ENCODE peak calls at places on chromosome 14, in seven cellular contexts. G is A673, J is left ventricle myocardium inferior, R is HL-60, E is breast epithelium, Q is left lung, W is OCI-LY7. Y is an unnamed sample.

GRCh38 chr14:54366726-54367707 is 29.8 kb upstream of the CDKN3 start:
- DNase-seq in G (peak), J (no peak), R (no peak), E (peak), Q (no peak), W (peak), Y (no peak)

GRCh38 chr14:79248771-79249170 is 962.5 kb downstream of the DIO2 start:
- DNase-seq in G (no peak), J (no peak), R (no peak), E (no peak), Q (no peak), W (no peak), Y (no peak)

GRCh38 chr14:54503476-54503875 is 6.2 kb upstream of the CGRRF1 start:
- DNase-seq in G (peak), J (no peak), R (no peak), E (no peak), Q (no peak), W (peak), Y (no peak)

GRCh38 chr14:20434701-20435453 is 1.1 kb downstream of the KLHL33 start:
- DNase-seq in G (no peak), J (peak), R (no peak), E (no peak), Q (peak), W (no peak), Y (no peak)

GRCh38 chr14:95045836-95046430 is 111.4 kb downstream of the DICER1 start:
- DNase-seq in G (no peak), J (no peak), R (no peak), E (peak), Q (no peak), W (no peak), Y (peak)

GRCh38 chr14:83535396-83535906 is 1994.5 kb upstream of the FLRT2 start:
- DNase-seq in G (no peak), J (no peak), R (no peak), E (no peak), Q (no peak), W (no peak), Y (no peak)

GRCh38 chr14:89440997-89441909 is 24.2 kb upstream of the FOXN3 start:
- DNase-seq in G (no peak), J (no peak), R (no peak), E (no peak), Q (no peak), W (no peak), Y (peak)

GRCh38 chr14:101729382-101729781 is 32.1 kb upstream of the PPP2R5C start:
- DNase-seq in G (no peak), J (no peak), R (no peak), E (no peak), Q (no peak), W (no peak), Y (no peak)

GRCh38 chr14:49461529-49462401 is 124.4 kb downstream of the RPS29 start:
- DNase-seq in G (peak), J (no peak), R (peak), E (no peak), Q (no peak), W (peak), Y (no peak)

GRCh38 chr14:75295061-75295461 is 16.4 kb downstream of the FOS start:
- DNase-seq in G (peak), J (peak), R (no peak), E (peak), Q (peak), W (no peak), Y (no peak)

GRCh38 chr14:58362798-58363412 is 32.8 kb upstream of the TOMM20L start:
- DNase-seq in G (peak), J (no peak), R (peak), E (no peak), Q (no peak), W (peak), Y (no peak)

GRCh38 chr14:51630987-51631386 is 20.7 kb upstream of the FRMD6 start:
- DNase-seq in G (no peak), J (no peak), R (no peak), E (no peak), Q (no peak), W (no peak), Y (no peak)

GRCh38 chr14:87992349-87992719 is 648 bp downstream of the GALC start:
- DNase-seq in G (peak), J (no peak), R (no peak), E (no peak), Q (no peak), W (no peak), Y (no peak)

GRCh38 chr14:52314521-52315354 is 626 bp downstream of the PTGER2 start:
- DNase-seq in G (peak), J (peak), R (no peak), E (no peak), Q (peak), W (no peak), Y (no peak)

GRCh38 chr14:31543969-31544799 is 17.0 kb upstream of the NUBPL start:
- DNase-seq in G (no peak), J (no peak), R (no peak), E (no peak), Q (no peak), W (peak), Y (no peak)

GRCh38 chr14:104739026-104739425 is 13.9 kb upstream of the SIVA1 start:
- DNase-seq in G (no peak), J (no peak), R (no peak), E (no peak), Q (peak), W (no peak), Y (no peak)

GRCh38 chr14:77988966-77989365 is 181.2 kb upstream of the NRXN3 start:
- DNase-seq in G (no peak), J (peak), R (no peak), E (no peak), Q (no peak), W (no peak), Y (no peak)

GRCh38 chr14:105091335-105092123 is 26.3 kb upstream of the GPR132 start:
- DNase-seq in G (no peak), J (peak), R (no peak), E (peak), Q (peak), W (no peak), Y (peak)

GRCh38 chr14:104514156-104514848 is 65.3 kb upstream of the C14orf180 start:
- DNase-seq in G (no peak), J (peak), R (no peak), E (no peak), Q (no peak), W (no peak), Y (no peak)

GRCh38 chr14:19800282-19801117 is 3.1 kb upstream of the OR4N2 start:
- DNase-seq in G (no peak), J (no peak), R (no peak), E (no peak), Q (peak), W (no peak), Y (peak)

GRCh38 chr14:100140452-100141132 is 18.9 kb downstream of the DEGS2 start:
- DNase-seq in G (no peak), J (no peak), R (peak), E (no peak), Q (peak), W (no peak), Y (no peak)
- TF ChIP-seq CTCF in G (no peak), J (no peak), R (peak), E (no peak), Q (peak), W (peak), Y (peak)

GRCh38 chr14:22412936-22413411 is 176.1 kb downstream of the DAD1 start:
- DNase-seq in G (peak), J (no peak), R (no peak), E (no peak), Q (no peak), W (no peak), Y (no peak)
- TF ChIP-seq CTCF in G (peak), J (no peak), R (no peak), E (no peak), Q (no peak), W (no peak), Y (no peak)

GRCh38 chr14:100020623-100021022 is 44.6 kb upstream of the EVL start:
- DNase-seq in G (no peak), J (no peak), R (no peak), E (no peak), Q (no peak), W (no peak), Y (no peak)

GRCh38 chr14:100027771-100028490 is 37.3 kb upstream of the EVL start:
- DNase-seq in G (no peak), J (no peak), R (no peak), E (no peak), Q (no peak), W (no peak), Y (no peak)

GRCh38 chr14:100028990-100029677 is 36.1 kb upstream of the EVL start:
- DNase-seq in G (no peak), J (no peak), R (no peak), E (no peak), Q (no peak), W (no peak), Y (no peak)

GRCh38 chr14:100022772-100023451 is 42.3 kb upstream of the EVL start:
- DNase-seq in G (peak), J (peak), R (no peak), E (no peak), Q (no peak), W (no peak), Y (no peak)

GRCh38 chr14:100025111-100025510 is 40.1 kb upstream of the EVL start:
- DNase-seq in G (peak), J (no peak), R (no peak), E (no peak), Q (no peak), W (peak), Y (no peak)
- TF ChIP-seq CTCF in G (peak), J (peak), R (peak), E (no peak), Q (no peak), W (peak), Y (peak)

GRCh38 chr14:24249230-24250021 is 7.0 kb upstream of the TINF2 start:
- DNase-seq in G (no peak), J (no peak), R (no peak), E (no peak), Q (no peak), W (no peak), Y (no peak)

GRCh38 chr14:24253936-24254335 is 9.0 kb downstream of the TGM1 start:
- DNase-seq in G (no peak), J (peak), R (no peak), E (no peak), Q (no peak), W (no peak), Y (peak)

GRCh38 chr14:24250354-24250753 is 7.9 kb upstream of the TINF2 start:
- DNase-seq in G (no peak), J (no peak), R (no peak), E (no peak), Q (no peak), W (no peak), Y (no peak)

GRCh38 chr14:24252289-24253124 is 10.1 kb upstream of the TINF2 start:
- DNase-seq in G (no peak), J (no peak), R (no peak), E (no peak), Q (peak), W (no peak), Y (peak)

GRCh38 chr14:24251880-24252288 is 9.5 kb upstream of the TINF2 start:
- DNase-seq in G (no peak), J (no peak), R (no peak), E (no peak), Q (no peak), W (no peak), Y (peak)
- TF ChIP-seq CTCF in G (no peak), J (no peak), R (no peak), E (no peak), Q (no peak), W (no peak), Y (peak)

DNA sequence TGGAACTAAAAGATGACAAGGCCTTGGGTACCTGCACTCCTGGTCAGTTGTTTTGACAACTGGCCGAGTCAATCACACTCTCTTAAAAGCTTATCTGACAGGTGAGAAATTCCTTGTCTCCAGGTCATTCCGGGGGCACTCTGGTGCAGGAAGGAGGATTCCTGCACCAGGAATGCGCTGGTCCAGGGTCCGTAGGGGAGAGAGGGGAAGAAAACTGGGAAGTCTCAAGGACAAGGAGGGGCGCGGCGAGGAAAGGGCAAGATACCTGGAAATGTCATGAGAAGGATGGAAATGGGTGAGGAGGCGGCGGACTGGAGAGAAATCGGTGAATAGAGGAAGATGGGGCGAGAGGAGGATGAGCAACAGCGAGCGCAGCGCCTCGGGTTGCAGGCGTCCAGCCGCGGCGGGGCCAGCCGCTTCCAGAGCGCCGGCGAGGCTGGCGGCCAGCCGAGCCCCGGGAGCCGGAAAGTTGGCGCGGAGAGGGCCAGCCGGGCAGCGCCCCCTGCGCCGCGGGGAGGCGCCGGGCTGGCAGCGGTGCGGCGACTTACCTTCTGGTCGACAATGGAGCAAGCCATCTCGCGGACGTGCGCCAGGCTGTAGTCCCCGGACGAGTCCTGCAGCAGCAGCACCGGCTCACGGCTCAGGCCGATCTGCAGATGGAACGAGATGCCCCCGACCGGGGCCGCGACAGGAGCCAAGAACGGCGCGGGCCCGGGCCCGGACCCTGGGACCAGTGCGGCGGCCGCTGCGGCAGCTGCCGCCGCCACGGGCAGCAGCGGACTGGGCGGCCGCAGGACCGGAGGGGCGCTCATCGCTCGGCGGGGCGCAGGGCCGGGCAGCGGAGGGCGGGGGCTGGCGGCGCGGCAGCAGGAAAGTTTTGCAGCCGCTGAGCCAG is 699 bp downstream of the PRKD1 start:
- DNase-seq in G (peak), J (peak), R (no peak), E (no peak), Q (peak), W (no peak), Y (peak)
- TF ChIP-seq CTCF in G (no peak), J (peak), R (no peak), E (no peak), Q (no peak), W (no peak), Y (peak)

Y was measured in chondrocyte.